ENCODE peak calls at places on chromosomes 13 and 19, in four cellular contexts. U, N, O and Q are unnamed samples.

GRCh38 chr19:4061178-4061682 is 5.5 kb downstream of the ZBTB7A start:
- DNase-seq in U (no peak), N (peak; percentile 94), O (peak; percentile 89), Q (no peak)

GRCh38 chr19:5952193-5953033 is 25.5 kb downstream of the RANBP3 start:
- DNase-seq in U (no peak), N (peak; percentile 67), O (no peak), Q (no peak)

GRCh38 chr19:41064974-41065569 is 23.2 kb upstream of the CYP2A13 start:
- DNase-seq in U (peak; percentile 63), N (no peak), O (no peak), Q (peak; percentile 22)

GRCh38 chr13:41780736-41781708 is 179.9 kb downstream of the VWA8 start:
- DNase-seq in U (no peak), N (no peak), O (no peak), Q (no peak)

GRCh38 chr19:33134571-33135041 is 2.7 kb downstream of the WDR88 start:
- DNase-seq in U (peak; percentile 80), N (no peak), O (no peak), Q (no peak)

GRCh38 chr13:70842062-70842644 is 733.9 kb upstream of the KLHL1 start:
- DNase-seq in U (peak; percentile 53), N (no peak), O (no peak), Q (no peak)

GRCh38 chr19:9597027-9597426 is 12.7 kb upstream of the ZNF121 start:
- DNase-seq in U (no peak), N (no peak), O (no peak), Q (no peak)

GRCh38 chr13:95411641-95412040 is 110.4 kb upstream of the ABCC4 start:
- DNase-seq in U (no peak), N (no peak), O (no peak), Q (no peak)

GRCh38 chr13:20814224-20814910 is 40.6 kb upstream of the EEF1AKMT1 start:
- DNase-seq in U (no peak), N (peak; percentile 93), O (peak; percentile 90), Q (no peak)

GRCh38 chr19:51514866-51515481 is 13.4 kb upstream of the SIGLEC12 start:
- DNase-seq in U (no peak), N (no peak), O (no peak), Q (peak; percentile 39)

GRCh38 chr19:36488118-36488815 is 1.1 kb downstream of the ZNF566 start:
- DNase-seq in U (no peak), N (no peak), O (no peak), Q (no peak)

GRCh38 chr13:27372896-27373295 is 51.5 kb upstream of the GTF3A start:
- DNase-seq in U (no peak), N (no peak), O (no peak), Q (no peak)

GRCh38 chr13:23418776-23419683 is 14.5 kb downstream of the SACS start:
- DNase-seq in U (no peak), N (no peak), O (no peak), Q (no peak)

GRCh38 chr13:31134055-31134711 is 27.5 kb downstream of the HSPH1 start:
- DNase-seq in U (no peak), N (no peak), O (no peak), Q (no peak)

GRCh38 chr13:38538412-38538811 is 148.5 kb upstream of the FREM2 start:
- DNase-seq in U (no peak), N (no peak), O (no peak), Q (no peak)

GRCh38 chr19:11230621-11231386 is 8.6 kb upstream of the ANGPTL8 start:
- DNase-seq in U (no peak), N (no peak), O (no peak), Q (no peak)

DNA sequence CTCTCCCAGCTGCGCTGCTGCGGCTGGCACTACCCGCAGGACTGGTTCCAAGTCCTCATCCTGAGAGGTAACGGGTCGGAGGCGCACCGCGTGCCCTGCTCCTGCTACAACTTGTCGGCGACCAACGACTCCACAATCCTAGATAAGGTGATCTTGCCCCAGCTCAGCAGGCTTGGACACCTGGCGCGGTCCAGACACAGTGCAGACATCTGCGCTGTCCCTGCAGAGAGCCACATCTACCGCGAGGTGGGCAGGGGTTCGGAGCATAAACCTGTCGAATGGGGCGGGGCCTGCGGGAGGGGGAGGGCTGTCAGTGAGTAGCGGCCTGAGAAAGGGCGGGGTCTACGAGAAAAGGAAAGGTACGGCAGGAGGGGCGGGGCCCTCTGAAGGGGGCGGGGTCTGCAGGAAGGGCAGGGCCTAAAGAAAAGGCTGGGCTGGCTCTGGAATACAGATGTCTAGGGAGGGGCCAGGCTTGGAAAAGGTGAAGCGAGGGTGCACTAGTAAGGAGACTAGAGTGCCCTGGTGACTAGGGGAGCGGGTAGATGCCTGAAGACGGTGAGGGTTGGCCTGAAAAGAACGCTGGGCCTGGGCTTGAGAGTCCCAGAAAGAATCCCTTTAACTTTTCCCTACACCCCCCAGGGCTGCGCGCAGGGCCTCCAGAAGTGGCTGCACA is 3.6 kb downstream of the CD37 start:
- DNase-seq in U (peak; percentile 99), N (peak; percentile 91), O (peak; percentile 57), Q (no peak)
- H3K4me3 ChIP-seq in U (peak overlapping the region; percentile 69), N (peak overlapping the region; percentile 45), O (peak overlapping the region; percentile 63), Q (peak overlapping the region; percentile 4)

DNA sequence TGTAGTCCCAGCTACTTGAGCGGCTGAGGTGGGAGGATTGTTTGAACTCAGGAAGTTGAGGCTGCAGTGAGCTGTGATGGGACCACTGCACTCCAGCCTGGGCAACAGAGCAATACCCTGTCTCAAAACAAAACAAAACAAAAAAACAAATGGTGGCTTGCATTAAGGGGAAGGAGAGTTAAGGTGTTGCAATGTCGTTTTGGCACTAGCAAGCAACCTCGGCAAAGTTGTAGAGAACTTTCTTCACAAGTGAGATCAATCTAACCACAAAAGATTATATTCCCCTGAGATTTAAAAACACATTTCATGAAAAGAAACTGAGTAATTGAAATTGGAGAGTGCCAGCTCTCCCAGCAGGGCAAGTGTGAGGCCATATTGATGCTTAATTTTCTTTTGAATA is 153.7 kb downstream of the KLF5 start:
- DNase-seq in U (no peak), N (no peak), O (no peak), Q (no peak)
- H3K4me1 ChIP-seq in U (no peaks in the 10 kb centered on the region), N (no peaks in the 10 kb centered on the region), O (no peaks in the 10 kb centered on the region), Q (no peaks in the 10 kb centered on the region)

DNA sequence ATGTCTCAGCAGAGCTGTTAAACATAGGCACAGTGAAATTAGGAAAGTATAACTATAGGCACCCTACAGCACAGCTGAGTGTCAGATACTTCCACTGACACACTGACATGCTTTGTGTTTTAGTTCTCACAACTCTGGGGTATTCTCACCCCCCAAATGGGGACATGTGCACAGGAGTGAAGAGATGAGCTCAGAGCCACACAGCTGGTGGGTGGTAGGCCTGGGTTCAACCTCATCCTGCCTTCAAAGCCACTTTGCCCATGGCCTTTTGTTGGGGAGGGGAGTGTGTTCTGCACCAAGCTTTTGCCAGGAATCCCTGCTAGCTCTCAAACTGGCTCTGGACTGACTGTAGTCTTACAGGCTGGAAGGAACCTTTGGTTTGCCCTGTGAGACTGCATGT is 1.7 kb upstream of the SLC35E1 start:
- DNase-seq in U (no peak), N (no peak), O (no peak), Q (no peak)
- H3K4me3 ChIP-seq in U (peak overlapping the region; percentile 89), N (no peak overlapping the region), O (peak overlapping the region; percentile 95), Q (no peak overlapping the region)

GRCh38 chr13:112959206-112959605 is 9.8 kb upstream of the MCF2L start:
- DNase-seq in U (peak; percentile 21), N (peak; percentile 53), O (no peak), Q (no peak)
- H3K4me1 ChIP-seq in U (no peaks in the 10 kb centered on the region), N (no peaks in the 10 kb centered on the region), O (no peaks in the 10 kb centered on the region), Q (no peaks in the 10 kb centered on the region)

GRCh38 chr19:17235618-17236413 is 9.8 kb downstream of the OCEL1 start:
- DNase-seq in U (peak; percentile 85), N (peak; percentile 84), O (peak; percentile 74), Q (no peak)

GRCh38 chr19:17237747-17238706 is 7.7 kb downstream of the NR2F6 start:
- DNase-seq in U (no peak), N (no peak), O (no peak), Q (no peak)

GRCh38 chr19:17236831-17237543 is 8.7 kb downstream of the NR2F6 start:
- DNase-seq in U (no peak), N (no peak), O (no peak), Q (no peak)

GRCh38 chr19:17234911-17235617 is 9.0 kb downstream of the OCEL1 start:
- DNase-seq in U (peak; percentile 90), N (peak; percentile 80), O (peak; percentile 56), Q (no peak)

DNA sequence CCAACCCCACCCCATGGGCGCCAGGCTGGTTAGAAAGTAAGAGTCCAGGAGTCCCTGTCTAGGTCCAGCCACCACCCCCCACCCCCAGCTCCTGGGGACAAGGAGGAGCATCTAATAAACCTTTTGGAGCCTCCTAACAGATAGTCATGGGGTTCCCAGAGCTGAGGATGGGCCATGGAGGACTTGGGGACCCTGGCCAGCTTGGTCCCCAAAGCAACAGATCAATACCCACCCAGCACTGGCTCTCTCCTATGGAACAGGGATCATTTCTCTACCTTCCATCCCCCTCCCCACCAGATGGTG is 9.4 kb downstream of the NR2F6 start:
- DNase-seq in U (no peak), N (no peak), O (no peak), Q (no peak)
- H3K4me3 ChIP-seq in U (no peak overlapping the region), N (peak overlapping the region; percentile 60), O (no peak overlapping the region), Q (no peak overlapping the region)

GRCh38 chr19:15279326-15279904 is 47.2 kb upstream of the EPHX3 start:
- DNase-seq in U (no peak), N (no peak), O (no peak), Q (no peak)
- H3K4me1 ChIP-seq in U (peaks cover 23% of the 10 kb centered on the region), N (peaks cover 100% of the 10 kb centered on the region), O (peaks cover 100% of the 10 kb centered on the region), Q (peaks cover 8% of the 10 kb centered on the region)